ENCODE peak calls at places on chromosomes 12 and 14, in six cellular contexts. C, B, Y, R, N and F are unnamed samples.

GRCh38 chr12:78928200-78929074 is 63.9 kb downstream of the SYT1 start:
- DNase-seq in C (peak; percentile 90), B (peak; percentile 93), Y (no peak), R (peak; percentile 69), N (no peak), F (no peak)

GRCh38 chr12:85779768-85780167 is 56.4 kb downstream of the RASSF9 start:
- DNase-seq in C (peak; percentile 65), B (no peak), Y (no peak), R (no peak), N (no peak), F (no peak)

GRCh38 chr12:76883826-76884225 is 5.0 kb upstream of the CSRP2 start:
- DNase-seq in C (no peak), B (peak; percentile 59), Y (peak; percentile 62), R (no peak), N (no peak), F (no peak)

GRCh38 chr14:76330411-76331327 is 45.3 kb upstream of the ESRRB start:
- DNase-seq in C (no peak), B (no peak), Y (no peak), R (no peak), N (no peak), F (no peak)

GRCh38 chr14:51643137-51643536 is 8.6 kb upstream of the FRMD6 start:
- DNase-seq in C (peak; percentile 68), B (peak; percentile 79), Y (no peak), R (no peak), N (no peak), F (no peak)

GRCh38 chr14:104135904-104136471 is 2.4 kb upstream of the KIF26A start:
- DNase-seq in C (no peak), B (no peak), Y (peak; percentile 28), R (no peak), N (no peak), F (no peak)

GRCh38 chr12:109739747-109740693 is 26.4 kb downstream of the FAM222A start:
- DNase-seq in C (no peak), B (no peak), Y (peak; percentile 7), R (no peak), N (no peak), F (no peak)

GRCh38 chr12:126767334-126767733 is 1499.6 kb upstream of the TMEM132C start:
- DNase-seq in C (no peak), B (no peak), Y (no peak), R (no peak), N (no peak), F (no peak)

GRCh38 chr12:104297477-104298113 is 5.9 kb upstream of the EID3 start:
- DNase-seq in C (no peak), B (no peak), Y (no peak), R (no peak), N (no peak), F (no peak)

GRCh38 chr14:64279719-64280668 is 14.2 kb downstream of the ESR2 start:
- DNase-seq in C (peak; percentile 88), B (peak; percentile 24), Y (no peak), R (no peak), N (no peak), F (no peak)

GRCh38 chr12:105261010-105261409 is 25.0 kb upstream of the APPL2 start:
- DNase-seq in C (no peak), B (no peak), Y (no peak), R (no peak), N (no peak), F (no peak)

GRCh38 chr12:52181757-52182156 is 10.1 kb downstream of the KRT80 start:
- DNase-seq in C (peak; percentile 80), B (peak; percentile 89), Y (no peak), R (no peak), N (no peak), F (no peak)

GRCh38 chr12:95994476-95994875 is 1.7 kb downstream of the HAL start:
- DNase-seq in C (no peak), B (no peak), Y (no peak), R (no peak), N (no peak), F (no peak)

GRCh38 chr14:49594347-49595089 is 4.2 kb upstream of the LRR1 start:
- DNase-seq in C (peak; percentile 43), B (peak; percentile 85), Y (no peak), R (no peak), N (peak; percentile 68), F (peak; percentile 72)

GRCh38 chr14:88986146-88986841 is 161.8 kb downstream of the TTC8 start:
- DNase-seq in C (no peak), B (peak; percentile 82), Y (peak; percentile 15), R (no peak), N (no peak), F (no peak)

GRCh38 chr14:54908230-54908629 is 5.6 kb upstream of the GCH1 start:
- DNase-seq in C (no peak), B (no peak), Y (no peak), R (no peak), N (no peak), F (no peak)

GRCh38 chr14:58813745-58814144 is 176.0 kb downstream of the DACT1 start:
- DNase-seq in C (no peak), B (no peak), Y (no peak), R (no peak), N (no peak), F (no peak)

GRCh38 chr12:116138781-116139180 is 138.7 kb downstream of the MED13L start:
- DNase-seq in C (peak; percentile 47), B (no peak), Y (no peak), R (no peak), N (no peak), F (no peak)

GRCh38 chr12:128537668-128538067 is 270.7 kb downstream of the TMEM132C start:
- DNase-seq in C (no peak), B (no peak), Y (no peak), R (no peak), N (no peak), F (no peak)

GRCh38 chr14:51328089-51328941 is 88.3 kb downstream of the TMX1 start:
- DNase-seq in C (peak; percentile 74), B (peak; percentile 82), Y (peak; percentile 30), R (no peak), N (no peak), F (no peak)

GRCh38 chr14:72377016-72377415 is 444.8 kb downstream of the RGS6 start:
- DNase-seq in C (no peak), B (no peak), Y (no peak), R (no peak), N (no peak), F (no peak)
- H3K4me3 ChIP-seq in C (no peak overlapping the region), B (no peak overlapping the region), Y (no peak overlapping the region), R (no peak overlapping the region), N (no peak overlapping the region), F (no peak overlapping the region)

GRCh38 chr14:35534884-35535793 is 1.2 kb downstream of the INSM2 start:
- DNase-seq in C (peak; percentile 44), B (peak; percentile 62), Y (peak; percentile 72), R (no peak), N (peak; percentile 59), F (no peak)

GRCh38 chr14:35533357-35534129 is 421 bp upstream of the INSM2 start:
- DNase-seq in C (peak; percentile 22), B (peak; percentile 34), Y (peak; percentile 46), R (no peak), N (peak; percentile 67), F (no peak)

GRCh38 chr14:35531960-35532747 is 1.8 kb upstream of the INSM2 start:
- DNase-seq in C (no peak), B (no peak), Y (no peak), R (no peak), N (no peak), F (no peak)

GRCh38 chr14:35534130-35534883 is at the start of gene INSM2:
- DNase-seq in C (peak; percentile 4), B (peak; percentile 5), Y (peak; percentile 16), R (no peak), N (no peak), F (no peak)

DNA sequence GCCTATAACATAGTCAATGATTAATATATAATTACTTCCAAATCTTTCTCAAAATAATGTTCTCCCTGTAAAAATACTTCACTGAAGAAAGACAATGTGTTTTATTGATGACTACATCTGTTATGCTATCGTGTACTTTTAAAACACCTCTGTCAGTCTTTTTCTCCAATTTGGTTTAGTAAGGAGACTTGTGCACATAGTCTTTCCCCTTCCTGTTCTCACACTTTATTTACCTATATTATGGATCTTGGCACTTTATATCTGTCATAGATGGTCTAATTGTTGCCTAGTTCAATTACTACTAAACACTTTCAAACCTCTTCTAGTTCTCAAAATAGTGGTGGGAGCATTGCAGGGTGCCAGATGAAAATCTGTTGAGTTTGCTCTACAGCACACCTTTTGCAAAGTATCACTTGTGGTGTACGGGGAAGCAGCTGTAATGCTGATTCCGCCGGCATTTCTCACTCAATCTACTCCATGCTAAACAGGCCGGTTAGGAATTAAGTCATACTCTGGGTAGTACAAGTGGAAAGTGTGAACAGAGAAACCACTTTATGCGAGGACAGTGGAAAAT is 1.1 kb upstream of the INSM2 start:
- DNase-seq in C (peak; percentile 13), B (no peak), Y (no peak), R (no peak), N (no peak), F (no peak)
- TF ChIP-seq CTCF in C (no peak), B (no peak), Y (no peak), R (no peak), N (no peak), F (no peak)

GRCh38 chr12:43151406-43152080 is 400.5 kb downstream of the ADAMTS20 start:
- DNase-seq in C (no peak), B (no peak), Y (no peak), R (no peak), N (no peak), F (no peak)
- H3K4me3 ChIP-seq in C (no peak overlapping the region), B (no peak overlapping the region), Y (no peak overlapping the region), R (no peak overlapping the region), N (no peak overlapping the region), F (no peak overlapping the region)

GRCh38 chr12:7907009-7907408 is 29.0 kb downstream of the SLC2A3 start:
- DNase-seq in C (peak; percentile 47), B (peak; percentile 61), Y (no peak), R (no peak), N (peak; percentile 33), F (no peak)
- TF ChIP-seq CTCF in C (peak; percentile 7), B (peak; percentile 52), Y (no peak), R (no peak), N (peak; percentile 36), F (no peak)

GRCh38 chr12:88037770-88038169 is 8.6 kb upstream of the C12orf50 start:
- DNase-seq in C (no peak), B (no peak), Y (no peak), R (no peak), N (no peak), F (no peak)
- H3K4me3 ChIP-seq in C (no peak overlapping the region), B (no peak overlapping the region), Y (no peak overlapping the region), R (no peak overlapping the region), N (no peak overlapping the region), F (no peak overlapping the region)